ENCODE peak calls at places on chromosome 3, in eight cellular contexts. One of them, this sample, is unnamed.

GRCh38 chr3:149657458-149657795 is 398 bp downstream of the WWTR1 start:
- DNase-seq in left ventricle myocardium inferior: peak
- DNase-seq in H9: no peak
- DNase-seq in glutamatergic neuron: no peak
- DNase-seq in activated CD8-positive, alpha-beta T cell treated with anti-CD3 and anti-CD28 coated beads for 36 hours: no peak
- DNase-seq in astrocyte of the spinal cord: peak
- DNase-seq in stomach: peak
- DNase-seq in endothelial cell: no peak
- DNase-seq in this sample: no peak

GRCh38 chr3:173465112-173465511 is 67.6 kb downstream of the NLGN1 start:
- DNase-seq in left ventricle myocardium inferior: no peak
- DNase-seq in H9: no peak
- DNase-seq in glutamatergic neuron: no peak
- DNase-seq in activated CD8-positive, alpha-beta T cell treated with anti-CD3 and anti-CD28 coated beads for 36 hours: no peak
- DNase-seq in astrocyte of the spinal cord: peak
- DNase-seq in stomach: no peak
- DNase-seq in endothelial cell: no peak
- DNase-seq in this sample: no peak

GRCh38 chr3:195828762-195829161 is 17.0 kb upstream of the MUC4 start:
- DNase-seq in left ventricle myocardium inferior: no peak
- DNase-seq in H9: no peak
- DNase-seq in glutamatergic neuron: no peak
- DNase-seq in activated CD8-positive, alpha-beta T cell treated with anti-CD3 and anti-CD28 coated beads for 36 hours: no peak
- DNase-seq in astrocyte of the spinal cord: no peak
- DNase-seq in stomach: no peak
- DNase-seq in endothelial cell: no peak
- DNase-seq in this sample: no peak

GRCh38 chr3:188842628-188843027 is 329.1 kb upstream of the TPRG1 start:
- DNase-seq in left ventricle myocardium inferior: no peak
- DNase-seq in H9: no peak
- DNase-seq in glutamatergic neuron: no peak
- DNase-seq in activated CD8-positive, alpha-beta T cell treated with anti-CD3 and anti-CD28 coated beads for 36 hours: no peak
- DNase-seq in astrocyte of the spinal cord: no peak
- DNase-seq in stomach: no peak
- DNase-seq in endothelial cell: no peak
- DNase-seq in this sample: no peak

GRCh38 chr3:56131976-56132590 is 336.2 kb downstream of the ERC2 start:
- DNase-seq in left ventricle myocardium inferior: no peak
- DNase-seq in H9: no peak
- DNase-seq in glutamatergic neuron: no peak
- DNase-seq in activated CD8-positive, alpha-beta T cell treated with anti-CD3 and anti-CD28 coated beads for 36 hours: peak
- DNase-seq in astrocyte of the spinal cord: peak
- DNase-seq in stomach: no peak
- DNase-seq in endothelial cell: no peak
- DNase-seq in this sample: no peak

GRCh38 chr3:180433172-180433571 is 168.8 kb upstream of the TTC14 start:
- DNase-seq in left ventricle myocardium inferior: no peak
- DNase-seq in H9: no peak
- DNase-seq in glutamatergic neuron: no peak
- DNase-seq in activated CD8-positive, alpha-beta T cell treated with anti-CD3 and anti-CD28 coated beads for 36 hours: no peak
- DNase-seq in astrocyte of the spinal cord: peak
- DNase-seq in stomach: no peak
- DNase-seq in endothelial cell: no peak
- DNase-seq in this sample: no peak

GRCh38 chr3:172216843-172217404 is 177.5 kb downstream of the FNDC3B start:
- DNase-seq in left ventricle myocardium inferior: no peak
- DNase-seq in H9: no peak
- DNase-seq in glutamatergic neuron: no peak
- DNase-seq in activated CD8-positive, alpha-beta T cell treated with anti-CD3 and anti-CD28 coated beads for 36 hours: no peak
- DNase-seq in astrocyte of the spinal cord: no peak
- DNase-seq in stomach: no peak
- DNase-seq in endothelial cell: no peak
- DNase-seq in this sample: no peak

GRCh38 chr3:7112523-7113056 is 251.7 kb downstream of the GRM7 start:
- DNase-seq in left ventricle myocardium inferior: no peak
- DNase-seq in H9: no peak
- DNase-seq in glutamatergic neuron: no peak
- DNase-seq in activated CD8-positive, alpha-beta T cell treated with anti-CD3 and anti-CD28 coated beads for 36 hours: no peak
- DNase-seq in astrocyte of the spinal cord: no peak
- DNase-seq in stomach: no peak
- DNase-seq in endothelial cell: no peak
- DNase-seq in this sample: no peak

DNA sequence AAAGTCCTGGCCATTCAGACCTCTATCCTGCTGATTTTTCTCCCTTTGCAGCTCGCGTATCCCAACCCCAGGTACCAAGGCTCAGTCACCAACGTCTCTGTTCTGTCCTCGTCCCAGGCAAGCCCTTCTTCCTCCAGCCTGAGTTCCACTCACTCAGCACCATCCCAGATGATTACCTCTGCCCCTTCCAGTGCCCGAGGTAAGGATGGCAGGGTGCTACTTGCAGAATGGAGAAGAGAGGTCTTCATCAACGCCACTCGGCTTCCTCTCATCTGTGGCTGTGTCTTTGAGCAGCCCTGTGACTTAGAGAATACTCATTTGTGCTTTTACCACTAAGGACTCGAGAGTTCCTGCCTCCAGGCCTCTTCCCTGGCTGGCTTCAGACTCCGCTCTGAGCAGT is 22.6 kb upstream of the MANF start:
- DNase-seq in left ventricle myocardium inferior: no peak
- DNase-seq in H9: no peak
- DNase-seq in glutamatergic neuron: no peak
- DNase-seq in activated CD8-positive, alpha-beta T cell treated with anti-CD3 and anti-CD28 coated beads for 36 hours: no peak
- DNase-seq in astrocyte of the spinal cord: no peak
- DNase-seq in stomach: no peak
- DNase-seq in endothelial cell: no peak
- DNase-seq in this sample: no peak
- TF ChIP-seq CTCF in left ventricle myocardium inferior: no peak
- TF ChIP-seq CTCF in H9: no peak
- TF ChIP-seq CTCF in glutamatergic neuron: no peak
- TF ChIP-seq CTCF in activated CD8-positive, alpha-beta T cell treated with anti-CD3 and anti-CD28 coated beads for 36 hours: no peak
- TF ChIP-seq CTCF in astrocyte of the spinal cord: no peak
- TF ChIP-seq CTCF in stomach: no peak
- TF ChIP-seq CTCF in endothelial cell: no peak
- TF ChIP-seq CTCF in this sample: no peak

GRCh38 chr3:115861166-115861733 is 237.9 kb downstream of the GAP43 start:
- DNase-seq in left ventricle myocardium inferior: no peak
- DNase-seq in H9: peak
- DNase-seq in glutamatergic neuron: no peak
- DNase-seq in activated CD8-positive, alpha-beta T cell treated with anti-CD3 and anti-CD28 coated beads for 36 hours: no peak
- DNase-seq in astrocyte of the spinal cord: no peak
- DNase-seq in stomach: no peak
- DNase-seq in endothelial cell: no peak
- DNase-seq in this sample: no peak
- TF ChIP-seq CTCF in left ventricle myocardium inferior: no peak
- TF ChIP-seq CTCF in H9: peak
- TF ChIP-seq CTCF in glutamatergic neuron: peak
- TF ChIP-seq CTCF in activated CD8-positive, alpha-beta T cell treated with anti-CD3 and anti-CD28 coated beads for 36 hours: no peak
- TF ChIP-seq CTCF in astrocyte of the spinal cord: no peak
- TF ChIP-seq CTCF in stomach: no peak
- TF ChIP-seq CTCF in endothelial cell: peak
- TF ChIP-seq CTCF in this sample: no peak

GRCh38 chr3:61858054-61858453 is 296.7 kb downstream of the PTPRG start:
- DNase-seq in left ventricle myocardium inferior: no peak
- DNase-seq in H9: no peak
- DNase-seq in glutamatergic neuron: no peak
- DNase-seq in activated CD8-positive, alpha-beta T cell treated with anti-CD3 and anti-CD28 coated beads for 36 hours: no peak
- DNase-seq in astrocyte of the spinal cord: peak
- DNase-seq in stomach: no peak
- DNase-seq in endothelial cell: no peak
- DNase-seq in this sample: peak
- TF ChIP-seq CTCF in left ventricle myocardium inferior: peak
- TF ChIP-seq CTCF in H9: peak
- TF ChIP-seq CTCF in glutamatergic neuron: no peak
- TF ChIP-seq CTCF in activated CD8-positive, alpha-beta T cell treated with anti-CD3 and anti-CD28 coated beads for 36 hours: no peak
- TF ChIP-seq CTCF in astrocyte of the spinal cord: peak
- TF ChIP-seq CTCF in stomach: peak
- TF ChIP-seq CTCF in endothelial cell: no peak
- TF ChIP-seq CTCF in this sample: peak

GRCh38 chr3:5728085-5728484 is 540.6 kb downstream of the EDEM1 start:
- DNase-seq in left ventricle myocardium inferior: no peak
- DNase-seq in H9: no peak
- DNase-seq in glutamatergic neuron: no peak
- DNase-seq in activated CD8-positive, alpha-beta T cell treated with anti-CD3 and anti-CD28 coated beads for 36 hours: no peak
- DNase-seq in astrocyte of the spinal cord: no peak
- DNase-seq in stomach: no peak
- DNase-seq in endothelial cell: no peak
- DNase-seq in this sample: no peak

GRCh38 chr3:5729852-5730251 is 542.3 kb downstream of the EDEM1 start:
- DNase-seq in left ventricle myocardium inferior: no peak
- DNase-seq in H9: peak
- DNase-seq in glutamatergic neuron: no peak
- DNase-seq in activated CD8-positive, alpha-beta T cell treated with anti-CD3 and anti-CD28 coated beads for 36 hours: no peak
- DNase-seq in astrocyte of the spinal cord: no peak
- DNase-seq in stomach: no peak
- DNase-seq in endothelial cell: no peak
- DNase-seq in this sample: no peak

GRCh38 chr3:5733995-5734394 is 546.5 kb downstream of the EDEM1 start:
- DNase-seq in left ventricle myocardium inferior: no peak
- DNase-seq in H9: no peak
- DNase-seq in glutamatergic neuron: no peak
- DNase-seq in activated CD8-positive, alpha-beta T cell treated with anti-CD3 and anti-CD28 coated beads for 36 hours: no peak
- DNase-seq in astrocyte of the spinal cord: no peak
- DNase-seq in stomach: no peak
- DNase-seq in endothelial cell: no peak
- DNase-seq in this sample: no peak

GRCh38 chr3:5732081-5732480 is 544.6 kb downstream of the EDEM1 start:
- DNase-seq in left ventricle myocardium inferior: no peak
- DNase-seq in H9: no peak
- DNase-seq in glutamatergic neuron: no peak
- DNase-seq in activated CD8-positive, alpha-beta T cell treated with anti-CD3 and anti-CD28 coated beads for 36 hours: no peak
- DNase-seq in astrocyte of the spinal cord: no peak
- DNase-seq in stomach: no peak
- DNase-seq in endothelial cell: no peak
- DNase-seq in this sample: no peak

GRCh38 chr3:5731100-5731499 is 543.6 kb downstream of the EDEM1 start:
- DNase-seq in left ventricle myocardium inferior: no peak
- DNase-seq in H9: no peak
- DNase-seq in glutamatergic neuron: no peak
- DNase-seq in activated CD8-positive, alpha-beta T cell treated with anti-CD3 and anti-CD28 coated beads for 36 hours: no peak
- DNase-seq in astrocyte of the spinal cord: no peak
- DNase-seq in stomach: no peak
- DNase-seq in endothelial cell: no peak
- DNase-seq in this sample: peak
- TF ChIP-seq CTCF in left ventricle myocardium inferior: peak
- TF ChIP-seq CTCF in H9: peak
- TF ChIP-seq CTCF in glutamatergic neuron: no peak
- TF ChIP-seq CTCF in activated CD8-positive, alpha-beta T cell treated with anti-CD3 and anti-CD28 coated beads for 36 hours: peak
- TF ChIP-seq CTCF in astrocyte of the spinal cord: peak
- TF ChIP-seq CTCF in stomach: no peak
- TF ChIP-seq CTCF in endothelial cell: no peak
- TF ChIP-seq CTCF in this sample: peak

GRCh38 chr3:59049671-59050331 is at the start of gene CFAP20DC:
- DNase-seq in left ventricle myocardium inferior: peak
- DNase-seq in H9: peak
- DNase-seq in glutamatergic neuron: peak
- DNase-seq in activated CD8-positive, alpha-beta T cell treated with anti-CD3 and anti-CD28 coated beads for 36 hours: peak
- DNase-seq in astrocyte of the spinal cord: peak
- DNase-seq in stomach: peak
- DNase-seq in endothelial cell: peak
- DNase-seq in this sample: peak

GRCh38 chr3:59056706-59057105 is 6.9 kb upstream of the CFAP20DC start:
- DNase-seq in left ventricle myocardium inferior: no peak
- DNase-seq in H9: no peak
- DNase-seq in glutamatergic neuron: no peak
- DNase-seq in activated CD8-positive, alpha-beta T cell treated with anti-CD3 and anti-CD28 coated beads for 36 hours: no peak
- DNase-seq in astrocyte of the spinal cord: no peak
- DNase-seq in stomach: no peak
- DNase-seq in endothelial cell: no peak
- DNase-seq in this sample: no peak

GRCh38 chr3:59052803-59053411 is 3.1 kb upstream of the CFAP20DC start:
- DNase-seq in left ventricle myocardium inferior: no peak
- DNase-seq in H9: peak
- DNase-seq in glutamatergic neuron: no peak
- DNase-seq in activated CD8-positive, alpha-beta T cell treated with anti-CD3 and anti-CD28 coated beads for 36 hours: peak
- DNase-seq in astrocyte of the spinal cord: peak
- DNase-seq in stomach: no peak
- DNase-seq in endothelial cell: no peak
- DNase-seq in this sample: peak
- TF ChIP-seq CTCF in left ventricle myocardium inferior: peak
- TF ChIP-seq CTCF in H9: peak
- TF ChIP-seq CTCF in glutamatergic neuron: peak
- TF ChIP-seq CTCF in activated CD8-positive, alpha-beta T cell treated with anti-CD3 and anti-CD28 coated beads for 36 hours: peak
- TF ChIP-seq CTCF in astrocyte of the spinal cord: peak
- TF ChIP-seq CTCF in stomach: peak
- TF ChIP-seq CTCF in endothelial cell: peak
- TF ChIP-seq CTCF in this sample: peak

DNA sequence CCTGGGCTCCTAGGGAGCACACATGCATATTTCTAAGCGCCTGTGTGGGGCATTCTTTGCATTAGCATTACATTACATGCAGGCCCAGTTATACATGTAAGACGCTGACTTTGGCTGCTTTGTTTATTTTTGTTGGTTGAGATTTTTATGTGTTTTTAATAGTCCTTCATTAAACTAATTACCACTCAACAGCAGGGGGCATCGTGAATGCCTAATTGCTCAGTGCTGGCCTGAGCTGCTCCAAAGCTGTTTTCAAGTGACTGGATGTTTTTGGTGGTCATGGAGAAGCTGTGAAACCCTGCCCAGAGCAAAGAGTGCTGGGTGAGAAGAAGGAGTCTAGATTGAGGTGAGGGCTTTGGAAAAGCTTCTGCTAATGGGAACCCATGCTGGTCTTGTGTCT is 41.5 kb downstream of the GPD1L start:
- DNase-seq in left ventricle myocardium inferior: no peak
- DNase-seq in H9: no peak
- DNase-seq in glutamatergic neuron: no peak
- DNase-seq in activated CD8-positive, alpha-beta T cell treated with anti-CD3 and anti-CD28 coated beads for 36 hours: no peak
- DNase-seq in astrocyte of the spinal cord: no peak
- DNase-seq in stomach: no peak
- DNase-seq in endothelial cell: no peak
- DNase-seq in this sample: no peak
- TF ChIP-seq CTCF in left ventricle myocardium inferior: no peak
- TF ChIP-seq CTCF in H9: no peak
- TF ChIP-seq CTCF in glutamatergic neuron: no peak
- TF ChIP-seq CTCF in activated CD8-positive, alpha-beta T cell treated with anti-CD3 and anti-CD28 coated beads for 36 hours: no peak
- TF ChIP-seq CTCF in astrocyte of the spinal cord: no peak
- TF ChIP-seq CTCF in stomach: no peak
- TF ChIP-seq CTCF in endothelial cell: no peak
- TF ChIP-seq CTCF in this sample: no peak

DNA sequence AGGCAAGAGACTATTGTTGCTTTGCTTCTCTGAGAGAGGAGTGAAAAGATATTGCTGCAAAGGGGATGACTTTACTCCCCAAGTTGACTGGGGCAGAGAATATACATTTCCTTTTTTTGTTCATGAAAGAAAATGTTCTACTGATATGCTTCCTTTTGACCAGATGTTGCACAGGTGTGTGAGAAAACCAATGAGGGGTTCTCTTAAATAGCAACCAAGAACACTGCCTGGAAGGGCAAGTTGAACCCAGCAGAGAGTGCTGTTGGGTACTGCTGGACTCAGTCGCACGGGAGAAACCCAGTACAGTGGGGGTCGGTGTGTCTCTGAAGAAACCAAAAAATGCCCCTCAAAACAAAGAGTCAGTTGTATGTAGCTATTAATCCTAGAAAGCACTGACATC is 101.2 kb downstream of the CHST2 start:
- DNase-seq in left ventricle myocardium inferior: no peak
- DNase-seq in H9: no peak
- DNase-seq in glutamatergic neuron: no peak
- DNase-seq in activated CD8-positive, alpha-beta T cell treated with anti-CD3 and anti-CD28 coated beads for 36 hours: no peak
- DNase-seq in astrocyte of the spinal cord: no peak
- DNase-seq in stomach: no peak
- DNase-seq in endothelial cell: no peak
- DNase-seq in this sample: no peak
- TF ChIP-seq CTCF in left ventricle myocardium inferior: no peak
- TF ChIP-seq CTCF in H9: no peak
- TF ChIP-seq CTCF in glutamatergic neuron: no peak
- TF ChIP-seq CTCF in activated CD8-positive, alpha-beta T cell treated with anti-CD3 and anti-CD28 coated beads for 36 hours: no peak
- TF ChIP-seq CTCF in astrocyte of the spinal cord: no peak
- TF ChIP-seq CTCF in stomach: no peak
- TF ChIP-seq CTCF in endothelial cell: no peak
- TF ChIP-seq CTCF in this sample: no peak